ENCODE peak calls at places on chromosomes 3 and 15, in six cellular contexts. One of them, this sample, is unnamed. For H3K4me1, the result is how much of the 10 kb centered on the place peaks cover.

GRCh38 chr15:27576576-27576975 is 522.5 kb downstream of the OCA2 start:
- DNase-seq in GM12878: no peak
- DNase-seq in neural progenitor cell: no peak
- DNase-seq in GM23248: no peak
- DNase-seq in mammary epithelial cell: no peak
- DNase-seq in astrocyte: no peak
- DNase-seq in this sample: no peak

GRCh38 chr3:154152741-154153140 is 31.6 kb downstream of the ARHGEF26 start:
- DNase-seq in GM12878: no peak
- DNase-seq in neural progenitor cell: no peak
- DNase-seq in GM23248: no peak
- DNase-seq in mammary epithelial cell: no peak
- DNase-seq in astrocyte: no peak
- DNase-seq in this sample: no peak

GRCh38 chr3:128794067-128794768 is 68.2 kb downstream of the RAB7A start:
- DNase-seq in GM12878: no peak
- DNase-seq in neural progenitor cell: no peak
- DNase-seq in GM23248: peak
- DNase-seq in mammary epithelial cell: peak
- DNase-seq in astrocyte: peak
- DNase-seq in this sample: no peak

GRCh38 chr3:2635511-2635910 is 474.7 kb downstream of the IL5RA start:
- DNase-seq in GM12878: no peak
- DNase-seq in neural progenitor cell: no peak
- DNase-seq in GM23248: no peak
- DNase-seq in mammary epithelial cell: no peak
- DNase-seq in astrocyte: no peak
- DNase-seq in this sample: peak

GRCh38 chr3:99751649-99752048 is 66.0 kb upstream of the CMSS1 start:
- DNase-seq in GM12878: no peak
- DNase-seq in neural progenitor cell: no peak
- DNase-seq in GM23248: peak
- DNase-seq in mammary epithelial cell: peak
- DNase-seq in astrocyte: peak
- DNase-seq in this sample: no peak

GRCh38 chr3:3560566-3561336 is 238.5 kb upstream of the LRRN1 start:
- DNase-seq in GM12878: no peak
- DNase-seq in neural progenitor cell: no peak
- DNase-seq in GM23248: no peak
- DNase-seq in mammary epithelial cell: no peak
- DNase-seq in astrocyte: peak
- DNase-seq in this sample: no peak

GRCh38 chr3:38173834-38174418 is 8.6 kb downstream of the OXSR1 start:
- DNase-seq in GM12878: no peak
- DNase-seq in neural progenitor cell: no peak
- DNase-seq in GM23248: no peak
- DNase-seq in mammary epithelial cell: no peak
- DNase-seq in astrocyte: no peak
- DNase-seq in this sample: no peak

GRCh38 chr15:23566070-23567050 is 886 bp downstream of the MKRN3 start:
- DNase-seq in GM12878: no peak
- DNase-seq in neural progenitor cell: no peak
- DNase-seq in GM23248: no peak
- DNase-seq in mammary epithelial cell: no peak
- DNase-seq in astrocyte: peak
- DNase-seq in this sample: no peak

GRCh38 chr3:14925729-14926591 is 21.4 kb upstream of the NR2C2 start:
- DNase-seq in GM12878: no peak
- DNase-seq in neural progenitor cell: peak
- DNase-seq in GM23248: peak
- DNase-seq in mammary epithelial cell: peak
- DNase-seq in astrocyte: peak
- DNase-seq in this sample: peak

GRCh38 chr15:43915820-43916660 is 89.2 kb downstream of the WDR76 start:
- DNase-seq in GM12878: no peak
- DNase-seq in neural progenitor cell: peak
- DNase-seq in GM23248: no peak
- DNase-seq in mammary epithelial cell: no peak
- DNase-seq in astrocyte: no peak
- DNase-seq in this sample: no peak

GRCh38 chr3:179666436-179667035 is 13.7 kb downstream of the USP13 start:
- DNase-seq in GM12878: no peak
- DNase-seq in neural progenitor cell: peak
- DNase-seq in GM23248: peak
- DNase-seq in mammary epithelial cell: no peak
- DNase-seq in astrocyte: peak
- DNase-seq in this sample: no peak

GRCh38 chr3:124076231-124076630 is 84.3 kb upstream of the ROPN1 start:
- DNase-seq in GM12878: no peak
- DNase-seq in neural progenitor cell: no peak
- DNase-seq in GM23248: peak
- DNase-seq in mammary epithelial cell: no peak
- DNase-seq in astrocyte: no peak
- DNase-seq in this sample: no peak

GRCh38 chr15:40511093-40511471 is 40.3 kb downstream of the CHST14 start:
- DNase-seq in GM12878: no peak
- DNase-seq in neural progenitor cell: no peak
- DNase-seq in GM23248: no peak
- DNase-seq in mammary epithelial cell: no peak
- DNase-seq in astrocyte: no peak
- DNase-seq in this sample: no peak

GRCh38 chr3:27090265-27091041 is 278.7 kb downstream of the NEK10 start:
- DNase-seq in GM12878: no peak
- DNase-seq in neural progenitor cell: no peak
- DNase-seq in GM23248: peak
- DNase-seq in mammary epithelial cell: no peak
- DNase-seq in astrocyte: no peak
- DNase-seq in this sample: no peak

GRCh38 chr15:51312754-51313390 is 25.5 kb downstream of the CYP19A1 start:
- DNase-seq in GM12878: no peak
- DNase-seq in neural progenitor cell: no peak
- DNase-seq in GM23248: peak
- DNase-seq in mammary epithelial cell: peak
- DNase-seq in astrocyte: peak
- DNase-seq in this sample: no peak

GRCh38 chr15:35362195-35362829 is 183.7 kb downstream of the DPH6 start:
- DNase-seq in GM12878: no peak
- DNase-seq in neural progenitor cell: no peak
- DNase-seq in GM23248: peak
- DNase-seq in mammary epithelial cell: no peak
- DNase-seq in astrocyte: peak
- DNase-seq in this sample: no peak

GRCh38 chr15:39248204-39248603 is 332.7 kb upstream of the THBS1 start:
- DNase-seq in GM12878: no peak
- DNase-seq in neural progenitor cell: no peak
- DNase-seq in GM23248: peak
- DNase-seq in mammary epithelial cell: peak
- DNase-seq in astrocyte: peak
- DNase-seq in this sample: no peak

GRCh38 chr15:94791008-94791407 is 559.6 kb downstream of the MCTP2 start:
- DNase-seq in GM12878: no peak
- DNase-seq in neural progenitor cell: no peak
- DNase-seq in GM23248: no peak
- DNase-seq in mammary epithelial cell: peak
- DNase-seq in astrocyte: peak
- DNase-seq in this sample: no peak

GRCh38 chr15:91099616-91100560 is at the start of gene SV2B:
- DNase-seq in GM12878: no peak
- DNase-seq in neural progenitor cell: peak
- DNase-seq in GM23248: peak
- DNase-seq in mammary epithelial cell: peak
- DNase-seq in astrocyte: peak
- DNase-seq in this sample: peak

GRCh38 chr3:150787741-150788370 is 24.9 kb upstream of the SIAH2 start:
- DNase-seq in GM12878: no peak
- DNase-seq in neural progenitor cell: peak
- DNase-seq in GM23248: peak
- DNase-seq in mammary epithelial cell: peak
- DNase-seq in astrocyte: peak
- DNase-seq in this sample: peak

GRCh38 chr15:79282371-79283251 is at the start of gene ANKRD34C:
- DNase-seq in GM12878: no peak
- DNase-seq in neural progenitor cell: peak
- DNase-seq in GM23248: no peak
- DNase-seq in mammary epithelial cell: no peak
- DNase-seq in astrocyte: no peak
- DNase-seq in this sample: no peak

DNA sequence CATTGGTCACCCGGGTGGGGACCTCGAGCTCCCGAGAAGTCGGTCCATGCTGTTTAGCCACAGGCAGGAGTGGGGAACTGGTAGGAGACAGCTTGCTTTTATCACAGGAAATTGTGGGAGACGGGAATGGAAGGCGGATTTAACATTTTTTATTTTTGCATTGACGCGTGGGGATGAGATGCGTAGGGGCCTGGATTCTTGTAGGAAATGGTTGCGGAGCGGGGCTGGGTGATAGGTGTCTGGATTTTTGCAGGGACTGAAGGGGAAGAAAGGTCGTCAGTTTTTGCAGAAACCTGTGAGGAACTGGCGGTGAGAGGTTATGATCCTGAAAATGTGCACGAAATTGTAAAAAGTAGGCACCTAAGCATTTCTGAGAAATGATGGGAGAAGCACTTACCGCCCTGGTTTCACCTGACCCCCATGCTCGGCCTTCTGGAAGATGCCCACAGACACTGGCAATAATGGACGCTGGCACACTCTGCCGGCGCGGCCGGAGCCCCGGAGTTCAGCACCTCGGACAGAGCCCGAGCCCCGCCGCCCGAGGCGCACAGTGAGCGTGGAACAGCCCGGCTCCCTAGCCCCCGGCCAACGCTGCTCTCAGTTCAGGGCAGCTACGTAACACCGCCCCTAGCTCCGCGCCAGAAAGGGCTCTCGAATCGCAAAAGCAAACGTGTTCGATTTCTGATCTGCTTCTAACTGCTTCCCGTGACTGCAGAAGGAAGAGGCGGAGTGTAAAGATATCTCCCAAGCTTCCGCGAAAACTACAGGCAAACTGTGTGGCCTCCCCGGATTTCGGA is 928 bp downstream of the ANKRD34C start:
- DNase-seq in GM12878: no peak
- DNase-seq in neural progenitor cell: peak
- DNase-seq in GM23248: peak
- DNase-seq in mammary epithelial cell: peak
- DNase-seq in astrocyte: peak
- DNase-seq in this sample: peak
- TF ChIP-seq EZH2 in GM12878: no peak
- TF ChIP-seq EZH2 in neural progenitor cell: peak
- TF ChIP-seq EZH2 in GM23248: no peak
- TF ChIP-seq EZH2 in mammary epithelial cell: peak
- TF ChIP-seq EZH2 in astrocyte: no peak
- TF ChIP-seq EZH2 in this sample: no peak

GRCh38 chr3:51390600-51391074 is 448 bp upstream of the RBM15B start:
- DNase-seq in GM12878: no peak
- DNase-seq in neural progenitor cell: no peak
- DNase-seq in GM23248: no peak
- DNase-seq in mammary epithelial cell: no peak
- DNase-seq in astrocyte: no peak
- DNase-seq in this sample: no peak

GRCh38 chr3:51391566-51392300 is 648 bp downstream of the RBM15B start:
- DNase-seq in GM12878: no peak
- DNase-seq in neural progenitor cell: peak
- DNase-seq in GM23248: peak
- DNase-seq in mammary epithelial cell: peak
- DNase-seq in astrocyte: peak
- DNase-seq in this sample: peak

GRCh38 chr3:51391075-51391565 is at the start of gene RBM15B:
- DNase-seq in GM12878: peak
- DNase-seq in neural progenitor cell: peak
- DNase-seq in GM23248: peak
- DNase-seq in mammary epithelial cell: peak
- DNase-seq in astrocyte: peak
- DNase-seq in this sample: peak

GRCh38 chr3:51389423-51390183 is 1.5 kb upstream of the RBM15B start:
- DNase-seq in GM12878: no peak
- DNase-seq in neural progenitor cell: peak
- DNase-seq in GM23248: peak
- DNase-seq in mammary epithelial cell: no peak
- DNase-seq in astrocyte: peak
- DNase-seq in this sample: peak

DNA sequence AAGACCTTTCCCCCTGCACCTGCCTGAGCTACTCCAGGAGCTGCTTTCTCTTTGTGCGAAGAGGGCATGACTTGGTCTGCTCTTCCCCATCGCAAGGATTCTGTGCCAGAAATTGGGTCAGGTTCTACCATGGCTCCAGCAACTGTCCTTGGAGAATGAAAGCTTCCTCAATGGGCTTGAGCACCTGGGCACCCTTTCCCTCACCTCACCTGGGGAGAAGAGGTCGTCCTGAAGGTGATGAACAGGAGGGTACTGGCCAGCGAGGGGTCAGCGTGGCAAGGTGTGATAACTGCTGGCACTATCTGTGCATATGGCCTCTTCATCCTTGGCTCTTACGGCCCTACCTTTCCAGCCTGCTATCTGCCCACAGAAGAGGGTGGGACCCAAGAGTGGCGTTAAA is 899 bp upstream of the RBM15B start:
- DNase-seq in GM12878: no peak
- DNase-seq in neural progenitor cell: no peak
- DNase-seq in GM23248: no peak
- DNase-seq in mammary epithelial cell: no peak
- DNase-seq in astrocyte: no peak
- DNase-seq in this sample: no peak
- H3K4me1 ChIP-seq in GM12878: under half
- H3K4me1 ChIP-seq in neural progenitor cell: under half
- H3K4me1 ChIP-seq in GM23248: under half
- H3K4me1 ChIP-seq in mammary epithelial cell: half or more
- H3K4me1 ChIP-seq in astrocyte: half or more
- H3K4me1 ChIP-seq in this sample: under half

DNA sequence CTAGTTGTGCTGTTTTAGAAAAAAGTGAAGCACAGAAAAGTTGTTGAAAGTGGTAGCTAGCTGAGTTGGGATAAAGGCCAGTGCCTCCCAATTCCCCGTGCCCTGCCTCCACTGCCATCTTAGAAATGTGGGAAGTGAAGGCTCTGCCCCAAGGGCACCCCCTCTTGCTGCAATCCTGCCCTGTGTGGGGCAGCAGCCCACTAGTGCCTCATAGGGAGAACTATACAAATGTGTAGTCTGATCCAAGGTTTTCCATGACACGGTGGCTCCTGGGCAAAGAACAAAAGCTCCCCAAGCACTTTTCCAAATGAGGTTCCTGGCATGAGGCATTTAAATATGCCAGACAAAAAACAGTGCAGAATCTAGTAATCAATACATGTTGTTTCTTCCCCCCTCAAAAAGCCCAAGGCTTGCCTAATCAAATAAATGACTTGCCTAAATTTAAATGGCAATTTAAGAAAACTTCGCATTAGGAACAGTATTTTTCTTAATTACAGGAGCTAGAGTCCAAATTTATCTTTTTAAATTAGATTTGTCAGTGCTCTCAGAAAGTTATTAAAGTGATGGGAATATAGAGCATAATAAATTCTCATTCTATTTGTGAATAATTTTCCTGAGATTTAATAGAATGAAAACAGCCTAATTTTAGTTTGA is 83.8 kb downstream of the GHSR start:
- DNase-seq in GM12878: no peak
- DNase-seq in neural progenitor cell: no peak
- DNase-seq in GM23248: no peak
- DNase-seq in mammary epithelial cell: no peak
- DNase-seq in astrocyte: no peak
- DNase-seq in this sample: no peak
- TF ChIP-seq EZH2 in GM12878: no peak
- TF ChIP-seq EZH2 in neural progenitor cell: no peak
- TF ChIP-seq EZH2 in GM23248: no peak
- TF ChIP-seq EZH2 in mammary epithelial cell: no peak
- TF ChIP-seq EZH2 in astrocyte: no peak
- TF ChIP-seq EZH2 in this sample: no peak

GRCh38 chr3:53253707-53254106 is 2.1 kb downstream of the TKT start:
- DNase-seq in GM12878: no peak
- DNase-seq in neural progenitor cell: no peak
- DNase-seq in GM23248: peak
- DNase-seq in mammary epithelial cell: no peak
- DNase-seq in astrocyte: no peak
- DNase-seq in this sample: no peak
- H3K4me1 ChIP-seq in GM12878: under half
- H3K4me1 ChIP-seq in neural progenitor cell: under half
- H3K4me1 ChIP-seq in GM23248: under half
- H3K4me1 ChIP-seq in mammary epithelial cell: under half
- H3K4me1 ChIP-seq in astrocyte: under half
- H3K4me1 ChIP-seq in this sample: under half

This sample was measured in MM.1S.